ENCODE peak calls at places on chromosomes 6 and 20, in four cellular contexts. X, O, P and N are unnamed samples.

GRCh38 chr20:6185268-6185667 is 62.4 kb upstream of the FERMT1 start:
- DNase-seq in X (no peak), P (no peak), O (no peak), N (no peak)

GRCh38 chr6:101413773-101414172 is 20.3 kb downstream of the GRIK2 start:
- DNase-seq in P (no peak), O (no peak), X (no peak), N (no peak)

GRCh38 chr20:12570371-12570770 is 438.4 kb upstream of the SPTLC3 start:
- DNase-seq in P (no peak), O (peak), X (peak), N (no peak)

GRCh38 chr20:15986690-15987089 is 586.6 kb downstream of the KIF16B start:
- DNase-seq in P (no peak), X (no peak), O (no peak), N (no peak)

GRCh38 chr6:40328376-40328987 is 258.7 kb downstream of the LRFN2 start:
- DNase-seq in O (peak), X (no peak), P (no peak), N (peak)

GRCh38 chr6:157868835-157869234 is 45.8 kb downstream of the SNX9 start:
- DNase-seq in P (no peak), X (no peak), O (no peak), N (no peak)

GRCh38 chr6:133995758-133996157 is 42.7 kb downstream of the TBPL1 start:
- DNase-seq in O (no peak), P (no peak), X (no peak), N (no peak)

GRCh38 chr6:11434565-11435326 is 102.8 kb upstream of the TMEM170B start:
- DNase-seq in P (no peak), O (no peak), X (no peak), N (no peak)

GRCh38 chr20:16801919-16802651 is 53.9 kb downstream of the OTOR start:
- DNase-seq in X (peak), P (no peak), O (peak), N (no peak)

GRCh38 chr20:36481380-36482043 is 59.8 kb upstream of the MYL9 start:
- DNase-seq in O (peak), P (no peak), X (no peak), N (no peak)

GRCh38 chr20:44967207-44967807 is 995 bp downstream of the STK4 start:
- DNase-seq in P (no peak), O (no peak), X (no peak), N (no peak)

GRCh38 chr6:52144196-52145076 is 41.7 kb upstream of the IL17A start:
- DNase-seq in X (no peak), O (no peak), P (no peak), N (no peak)